ENCODE peak calls at places on chromosomes 13 and 19, in ten cellular contexts. One of them, this sample, is unnamed.

GRCh38 chr13:20559659-20560356 is 7.1 kb upstream of the IFT88 start:
- DNase-seq in CD4-positive, alpha-beta T cell: no peak
- DNase-seq in HFF-Myc: no peak
- DNase-seq in AG04450: no peak
- DNase-seq in right atrium auricular region: no peak
- DNase-seq in foreskin fibroblast: no peak
- DNase-seq in BJ: no peak
- DNase-seq in CD8-positive, alpha-beta T cell: no peak
- DNase-seq in Peyer's patch: no peak
- DNase-seq in esophagus squamous epithelium: no peak
- DNase-seq in this sample: no peak

GRCh38 chr19:29620931-29621351 is 14.9 kb downstream of the POP4 start:
- DNase-seq in CD4-positive, alpha-beta T cell: no peak
- DNase-seq in HFF-Myc: no peak
- DNase-seq in AG04450: no peak
- DNase-seq in right atrium auricular region: no peak
- DNase-seq in foreskin fibroblast: no peak
- DNase-seq in BJ: no peak
- DNase-seq in CD8-positive, alpha-beta T cell: peak
- DNase-seq in Peyer's patch: no peak
- DNase-seq in esophagus squamous epithelium: no peak
- DNase-seq in this sample: no peak

GRCh38 chr13:111506131-111506530 is 185.7 kb downstream of the TEX29 start:
- DNase-seq in CD4-positive, alpha-beta T cell: no peak
- DNase-seq in HFF-Myc: no peak
- DNase-seq in AG04450: no peak
- DNase-seq in right atrium auricular region: no peak
- DNase-seq in foreskin fibroblast: no peak
- DNase-seq in BJ: no peak
- DNase-seq in CD8-positive, alpha-beta T cell: no peak
- DNase-seq in Peyer's patch: no peak
- DNase-seq in esophagus squamous epithelium: no peak
- DNase-seq in this sample: no peak

GRCh38 chr13:33514362-33514761 is 228.8 kb upstream of the STARD13 start:
- DNase-seq in CD4-positive, alpha-beta T cell: no peak
- DNase-seq in HFF-Myc: no peak
- DNase-seq in AG04450: no peak
- DNase-seq in right atrium auricular region: no peak
- DNase-seq in foreskin fibroblast: no peak
- DNase-seq in BJ: no peak
- DNase-seq in CD8-positive, alpha-beta T cell: no peak
- DNase-seq in Peyer's patch: no peak
- DNase-seq in esophagus squamous epithelium: no peak
- DNase-seq in this sample: no peak

GRCh38 chr13:93726173-93727019 is 499.8 kb downstream of the GPC6 start:
- DNase-seq in CD4-positive, alpha-beta T cell: no peak
- DNase-seq in HFF-Myc: peak
- DNase-seq in AG04450: no peak
- DNase-seq in right atrium auricular region: no peak
- DNase-seq in foreskin fibroblast: no peak
- DNase-seq in BJ: no peak
- DNase-seq in CD8-positive, alpha-beta T cell: no peak
- DNase-seq in Peyer's patch: no peak
- DNase-seq in esophagus squamous epithelium: no peak
- DNase-seq in this sample: no peak

GRCh38 chr13:51208707-51209106 is 13.5 kb upstream of the FAM124A start:
- DNase-seq in CD4-positive, alpha-beta T cell: no peak
- DNase-seq in HFF-Myc: no peak
- DNase-seq in AG04450: no peak
- DNase-seq in right atrium auricular region: no peak
- DNase-seq in foreskin fibroblast: no peak
- DNase-seq in BJ: no peak
- DNase-seq in CD8-positive, alpha-beta T cell: no peak
- DNase-seq in Peyer's patch: no peak
- DNase-seq in esophagus squamous epithelium: no peak
- DNase-seq in this sample: no peak

GRCh38 chr19:48780684-48781391 is 25.5 kb downstream of the FGF21 start:
- DNase-seq in CD4-positive, alpha-beta T cell: no peak
- DNase-seq in HFF-Myc: no peak
- DNase-seq in AG04450: no peak
- DNase-seq in right atrium auricular region: peak
- DNase-seq in foreskin fibroblast: peak
- DNase-seq in BJ: no peak
- DNase-seq in CD8-positive, alpha-beta T cell: no peak
- DNase-seq in Peyer's patch: no peak
- DNase-seq in esophagus squamous epithelium: no peak
- DNase-seq in this sample: no peak

GRCh38 chr13:28000567-28000966 is 12.1 kb upstream of the URAD start:
- DNase-seq in CD4-positive, alpha-beta T cell: no peak
- DNase-seq in HFF-Myc: no peak
- DNase-seq in AG04450: no peak
- DNase-seq in right atrium auricular region: no peak
- DNase-seq in foreskin fibroblast: no peak
- DNase-seq in BJ: no peak
- DNase-seq in CD8-positive, alpha-beta T cell: no peak
- DNase-seq in Peyer's patch: no peak
- DNase-seq in esophagus squamous epithelium: no peak
- DNase-seq in this sample: no peak

GRCh38 chr13:42633495-42633894 is 59.5 kb downstream of the TNFSF11 start:
- DNase-seq in CD4-positive, alpha-beta T cell: no peak
- DNase-seq in HFF-Myc: no peak
- DNase-seq in AG04450: no peak
- DNase-seq in right atrium auricular region: no peak
- DNase-seq in foreskin fibroblast: no peak
- DNase-seq in BJ: no peak
- DNase-seq in CD8-positive, alpha-beta T cell: no peak
- DNase-seq in Peyer's patch: no peak
- DNase-seq in esophagus squamous epithelium: no peak
- DNase-seq in this sample: no peak

GRCh38 chr19:47445937-47446402 is 25.7 kb downstream of the SLC8A2 start:
- DNase-seq in CD4-positive, alpha-beta T cell: peak
- DNase-seq in HFF-Myc: no peak
- DNase-seq in AG04450: no peak
- DNase-seq in right atrium auricular region: no peak
- DNase-seq in foreskin fibroblast: no peak
- DNase-seq in BJ: no peak
- DNase-seq in CD8-positive, alpha-beta T cell: peak
- DNase-seq in Peyer's patch: peak
- DNase-seq in esophagus squamous epithelium: no peak
- DNase-seq in this sample: no peak

GRCh38 chr13:65697843-65698242 is 1532.3 kb downstream of the PCDH9 start:
- DNase-seq in CD4-positive, alpha-beta T cell: no peak
- DNase-seq in HFF-Myc: no peak
- DNase-seq in AG04450: no peak
- DNase-seq in right atrium auricular region: no peak
- DNase-seq in foreskin fibroblast: no peak
- DNase-seq in BJ: no peak
- DNase-seq in CD8-positive, alpha-beta T cell: no peak
- DNase-seq in Peyer's patch: no peak
- DNase-seq in esophagus squamous epithelium: no peak
- DNase-seq in this sample: no peak

GRCh38 chr19:10289167-10289835 is 451 bp upstream of the ICAM5 start:
- DNase-seq in CD4-positive, alpha-beta T cell: peak
- DNase-seq in HFF-Myc: peak
- DNase-seq in AG04450: no peak
- DNase-seq in right atrium auricular region: no peak
- DNase-seq in foreskin fibroblast: peak
- DNase-seq in BJ: no peak
- DNase-seq in CD8-positive, alpha-beta T cell: peak
- DNase-seq in Peyer's patch: peak
- DNase-seq in esophagus squamous epithelium: no peak
- DNase-seq in this sample: peak

GRCh38 chr19:21460686-21461085 is 44.7 kb upstream of the ZNF429 start:
- DNase-seq in CD4-positive, alpha-beta T cell: no peak
- DNase-seq in HFF-Myc: no peak
- DNase-seq in AG04450: no peak
- DNase-seq in right atrium auricular region: no peak
- DNase-seq in foreskin fibroblast: no peak
- DNase-seq in BJ: no peak
- DNase-seq in CD8-positive, alpha-beta T cell: no peak
- DNase-seq in Peyer's patch: no peak
- DNase-seq in esophagus squamous epithelium: no peak
- DNase-seq in this sample: no peak

GRCh38 chr13:23654111-23655110 is 84.2 kb downstream of the TNFRSF19 start:
- DNase-seq in CD4-positive, alpha-beta T cell: no peak
- DNase-seq in HFF-Myc: no peak
- DNase-seq in AG04450: no peak
- DNase-seq in right atrium auricular region: no peak
- DNase-seq in foreskin fibroblast: peak
- DNase-seq in BJ: no peak
- DNase-seq in CD8-positive, alpha-beta T cell: no peak
- DNase-seq in Peyer's patch: no peak
- DNase-seq in esophagus squamous epithelium: no peak
- DNase-seq in this sample: no peak

GRCh38 chr13:53321301-53321700 is 292.7 kb downstream of the OLFM4 start:
- DNase-seq in CD4-positive, alpha-beta T cell: no peak
- DNase-seq in HFF-Myc: no peak
- DNase-seq in AG04450: no peak
- DNase-seq in right atrium auricular region: no peak
- DNase-seq in foreskin fibroblast: no peak
- DNase-seq in BJ: no peak
- DNase-seq in CD8-positive, alpha-beta T cell: no peak
- DNase-seq in Peyer's patch: no peak
- DNase-seq in esophagus squamous epithelium: no peak
- DNase-seq in this sample: no peak

GRCh38 chr13:80340643-80341097 is 256 bp downstream of the SPRY2 start:
- DNase-seq in CD4-positive, alpha-beta T cell: no peak
- DNase-seq in HFF-Myc: no peak
- DNase-seq in AG04450: no peak
- DNase-seq in right atrium auricular region: no peak
- DNase-seq in foreskin fibroblast: no peak
- DNase-seq in BJ: no peak
- DNase-seq in CD8-positive, alpha-beta T cell: no peak
- DNase-seq in Peyer's patch: no peak
- DNase-seq in esophagus squamous epithelium: peak
- DNase-seq in this sample: no peak

GRCh38 chr19:42216653-42217521 is 590 bp downstream of the DEDD2 start:
- DNase-seq in CD4-positive, alpha-beta T cell: peak
- DNase-seq in HFF-Myc: no peak
- DNase-seq in AG04450: no peak
- DNase-seq in right atrium auricular region: no peak
- DNase-seq in foreskin fibroblast: peak
- DNase-seq in BJ: no peak
- DNase-seq in CD8-positive, alpha-beta T cell: no peak
- DNase-seq in Peyer's patch: peak
- DNase-seq in esophagus squamous epithelium: no peak
- DNase-seq in this sample: no peak

GRCh38 chr13:21458816-21459701 is at the start of gene ZDHHC20:
- DNase-seq in CD4-positive, alpha-beta T cell: peak
- DNase-seq in HFF-Myc: no peak
- DNase-seq in AG04450: peak
- DNase-seq in right atrium auricular region: peak
- DNase-seq in foreskin fibroblast: peak
- DNase-seq in BJ: no peak
- DNase-seq in CD8-positive, alpha-beta T cell: peak
- DNase-seq in Peyer's patch: peak
- DNase-seq in esophagus squamous epithelium: peak
- DNase-seq in this sample: peak

DNA sequence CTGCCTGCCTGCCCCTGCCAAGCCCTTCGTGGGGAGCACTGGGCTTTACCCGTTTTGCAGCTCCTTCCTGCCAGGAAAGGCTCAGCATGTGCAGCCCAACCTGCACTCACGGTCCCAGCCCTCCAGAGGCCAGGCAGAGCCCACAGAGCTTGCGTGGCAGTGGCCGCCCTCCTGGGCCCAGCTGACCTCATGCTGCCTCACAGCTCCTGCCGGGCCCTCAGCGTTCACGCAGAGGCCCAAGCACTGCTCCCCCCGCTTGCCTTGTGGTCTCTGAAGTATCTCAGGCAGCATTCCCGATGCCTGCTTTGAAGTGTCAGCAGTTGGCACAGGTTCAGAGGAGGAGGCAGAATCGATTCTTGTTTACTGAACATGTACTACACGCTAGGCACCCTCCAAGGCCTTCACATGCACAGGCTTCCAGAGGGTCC is 32.5 kb downstream of the CAPN12 start:
- DNase-seq in CD4-positive, alpha-beta T cell: no peak
- DNase-seq in HFF-Myc: no peak
- DNase-seq in AG04450: peak
- DNase-seq in right atrium auricular region: no peak
- DNase-seq in foreskin fibroblast: peak
- DNase-seq in BJ: peak
- DNase-seq in CD8-positive, alpha-beta T cell: no peak
- DNase-seq in Peyer's patch: no peak
- DNase-seq in esophagus squamous epithelium: no peak
- DNase-seq in this sample: no peak
- TF ChIP-seq CTCF in CD4-positive, alpha-beta T cell: no peak
- TF ChIP-seq CTCF in HFF-Myc: no peak
- TF ChIP-seq CTCF in AG04450: peak
- TF ChIP-seq CTCF in right atrium auricular region: no peak
- TF ChIP-seq CTCF in foreskin fibroblast: no peak
- TF ChIP-seq CTCF in BJ: peak
- TF ChIP-seq CTCF in CD8-positive, alpha-beta T cell: no peak
- TF ChIP-seq CTCF in Peyer's patch: no peak
- TF ChIP-seq CTCF in esophagus squamous epithelium: peak
- TF ChIP-seq CTCF in this sample: no peak

GRCh38 chr19:56221851-56222250 is 19.8 kb downstream of the ZSCAN5C start:
- DNase-seq in CD4-positive, alpha-beta T cell: no peak
- DNase-seq in HFF-Myc: no peak
- DNase-seq in AG04450: no peak
- DNase-seq in right atrium auricular region: no peak
- DNase-seq in foreskin fibroblast: no peak
- DNase-seq in BJ: no peak
- DNase-seq in CD8-positive, alpha-beta T cell: no peak
- DNase-seq in Peyer's patch: no peak
- DNase-seq in esophagus squamous epithelium: no peak
- DNase-seq in this sample: no peak
- TF ChIP-seq CTCF in CD4-positive, alpha-beta T cell: no peak
- TF ChIP-seq CTCF in HFF-Myc: no peak
- TF ChIP-seq CTCF in AG04450: no peak
- TF ChIP-seq CTCF in right atrium auricular region: no peak
- TF ChIP-seq CTCF in foreskin fibroblast: no peak
- TF ChIP-seq CTCF in BJ: no peak
- TF ChIP-seq CTCF in CD8-positive, alpha-beta T cell: no peak
- TF ChIP-seq CTCF in Peyer's patch: no peak
- TF ChIP-seq CTCF in esophagus squamous epithelium: no peak
- TF ChIP-seq CTCF in this sample: no peak

GRCh38 chr19:51703655-51704515 is 10.8 kb downstream of the SPACA6 start:
- DNase-seq in CD4-positive, alpha-beta T cell: peak
- DNase-seq in HFF-Myc: no peak
- DNase-seq in AG04450: peak
- DNase-seq in right atrium auricular region: peak
- DNase-seq in foreskin fibroblast: peak
- DNase-seq in BJ: peak
- DNase-seq in CD8-positive, alpha-beta T cell: peak
- DNase-seq in Peyer's patch: peak
- DNase-seq in esophagus squamous epithelium: peak
- DNase-seq in this sample: peak
- TF ChIP-seq CTCF in CD4-positive, alpha-beta T cell: peak
- TF ChIP-seq CTCF in HFF-Myc: peak
- TF ChIP-seq CTCF in AG04450: peak
- TF ChIP-seq CTCF in right atrium auricular region: peak
- TF ChIP-seq CTCF in foreskin fibroblast: peak
- TF ChIP-seq CTCF in BJ: peak
- TF ChIP-seq CTCF in CD8-positive, alpha-beta T cell: peak
- TF ChIP-seq CTCF in Peyer's patch: peak
- TF ChIP-seq CTCF in esophagus squamous epithelium: peak
- TF ChIP-seq CTCF in this sample: no peak

DNA sequence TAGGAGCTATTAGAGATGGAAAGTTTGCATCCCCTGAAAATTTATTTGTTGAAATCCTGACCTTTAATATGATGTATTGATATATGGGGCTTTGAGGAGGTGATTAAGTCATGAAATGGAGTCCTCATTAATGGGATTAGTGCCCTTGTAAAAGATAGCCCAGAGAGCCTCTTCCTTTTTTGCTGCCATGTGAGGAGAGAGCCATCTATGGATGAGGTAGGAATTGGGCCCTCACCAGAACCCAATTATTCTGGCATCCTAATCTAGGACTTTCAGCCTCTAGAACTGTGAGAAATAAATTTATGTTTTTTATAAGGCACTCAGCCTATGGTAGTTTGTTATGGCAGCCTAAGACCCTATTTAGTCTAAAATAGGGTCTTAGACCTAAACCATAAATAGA is 250.2 kb upstream of the SLITRK1 start:
- DNase-seq in CD4-positive, alpha-beta T cell: no peak
- DNase-seq in HFF-Myc: no peak
- DNase-seq in AG04450: no peak
- DNase-seq in right atrium auricular region: no peak
- DNase-seq in foreskin fibroblast: no peak
- DNase-seq in BJ: no peak
- DNase-seq in CD8-positive, alpha-beta T cell: no peak
- DNase-seq in Peyer's patch: no peak
- DNase-seq in esophagus squamous epithelium: no peak
- DNase-seq in this sample: no peak
- TF ChIP-seq CTCF in CD4-positive, alpha-beta T cell: no peak
- TF ChIP-seq CTCF in HFF-Myc: no peak
- TF ChIP-seq CTCF in AG04450: no peak
- TF ChIP-seq CTCF in right atrium auricular region: no peak
- TF ChIP-seq CTCF in foreskin fibroblast: no peak
- TF ChIP-seq CTCF in BJ: no peak
- TF ChIP-seq CTCF in CD8-positive, alpha-beta T cell: no peak
- TF ChIP-seq CTCF in Peyer's patch: no peak
- TF ChIP-seq CTCF in esophagus squamous epithelium: no peak
- TF ChIP-seq CTCF in this sample: no peak

This sample was measured in D721Med.